ENCODE peak calls at places on chromosomes 7 and 10, in eight cellular contexts. N is amygdala; A is thyroid gland; L is stimulated activated CD8-positive, alpha-beta memory T cell treated with anti-CD3 and anti-CD28 coated beads, Interleukin-7, amount 100 ng/mL, for 48 hours; W is NCI-H2107; J is type B pancreatic cell; U is activated CD8-positive, alpha-beta memory T cell treated with anti-CD3 and anti-CD28 coated beads, Interleukin-2, amount 50 U/mL, for 48 hours; P is activated T-cell treated with anti-CD3 and anti-CD28 coated beads for 1 hour. Q is an unnamed sample.

GRCh38 chr10:54444184-54444583 is 356.8 kb downstream of the PCDH15 start:
- DNase-seq in W (no peak), P (no peak), J (no peak), N (no peak), A (no peak), L (no peak), U (no peak), Q (no peak)

GRCh38 chr7:151132461-151133205 is 34.9 kb downstream of the GBX1 start:
- DNase-seq in U (no peak), N (no peak), W (no peak), J (no peak), A (no peak), P (no peak), L (no peak), Q (no peak)

GRCh38 chr10:98309366-98310355 is 41.7 kb upstream of the LOXL4 start:
- DNase-seq in W (peak), J (peak), N (peak), U (peak), P (no peak), L (no peak), A (peak), Q (peak)

GRCh38 chr10:75547391-75548298 is 116.2 kb downstream of the LRMDA start:
- DNase-seq in P (no peak), L (no peak), U (no peak), W (no peak), J (no peak), N (no peak), A (no peak), Q (no peak)

GRCh38 chr10:26475448-26475847 is 37.3 kb downstream of the APBB1IP start:
- DNase-seq in W (no peak), P (no peak), N (no peak), J (no peak), A (no peak), L (no peak), U (no peak), Q (no peak)

GRCh38 chr7:128410092-128410665 is 397 bp upstream of the IMPDH1 start:
- DNase-seq in U (peak), N (no peak), P (peak), A (peak), L (peak), W (peak), J (no peak), Q (no peak)

GRCh38 chr7:96707901-96708774 is 1.5 kb downstream of the SEM1 start:
- DNase-seq in W (no peak), A (no peak), J (no peak), N (no peak), U (no peak), P (no peak), L (no peak), Q (no peak)

GRCh38 chr10:46548781-46549090 is 7.7 kb downstream of the GPRIN2 start:
- DNase-seq in L (no peak), A (no peak), U (peak), W (no peak), P (no peak), N (no peak), J (no peak), Q (no peak)

GRCh38 chr10:48574322-48574796 is 30.5 kb downstream of the ARHGAP22 start:
- DNase-seq in L (no peak), W (no peak), A (no peak), N (no peak), U (no peak), P (no peak), J (no peak), Q (no peak)

GRCh38 chr7:27670177-27670576 is 7.5 kb upstream of the HIBADH start:
- DNase-seq in N (no peak), A (no peak), J (no peak), W (no peak), U (no peak), L (no peak), P (no peak), Q (no peak)

GRCh38 chr7:158247758-158248487 is 339.7 kb downstream of the PTPRN2 start:
- DNase-seq in L (no peak), U (no peak), W (no peak), N (no peak), A (no peak), J (no peak), P (no peak), Q (no peak)

GRCh38 chr10:122224159-122224558 is 46.9 kb upstream of the BTBD16 start:
- DNase-seq in P (no peak), N (no peak), W (no peak), U (no peak), J (no peak), L (no peak), A (no peak), Q (no peak)

GRCh38 chr7:129779602-129780256 is 168.2 kb downstream of the NRF1 start:
- DNase-seq in J (no peak), L (no peak), W (peak), P (no peak), U (peak), A (peak), N (no peak), Q (no peak)